ENCODE peak calls at places on chromosomes 11 and 22, in ten cellular contexts. S is M059J; D is stimulated activated CD4-positive, alpha-beta T cell treated with anti-CD3 and anti-CD28 coated beads, Interleukin-4, amount 100 ng/mL, for 48 hours; I is lower leg skin; Y is NCI-H226; Q is pons; C is non-pigmented ciliary epithelial cell; V is HT1080; K is renal cortical epithelial cell; F is gastrocnemius medialis. L is an unnamed sample.

GRCh38 chr11:762421-763072 is 14.7 kb downstream of the GATD1 start:
- DNase-seq in S (peak), D (no peak), I (peak), Y (peak), Q (peak), C (no peak), V (peak), K (peak), F (no peak), L (no peak)

GRCh38 chr11:64400096-64400495 is 41.1 kb downstream of the RPS6KA4 start:
- DNase-seq in S (peak), D (no peak), I (no peak), Y (peak), Q (no peak), C (no peak), V (peak), K (no peak), F (no peak), L (no peak)

GRCh38 chr22:25919452-25919851 is 177.5 kb downstream of the MYO18B start:
- DNase-seq in S (no peak), D (no peak), I (peak), Y (no peak), Q (no peak), C (no peak), V (no peak), K (no peak), F (peak), L (no peak)

GRCh38 chr11:120125005-120125404 is 12.9 kb downstream of the TRIM29 start:
- DNase-seq in S (peak), D (no peak), I (no peak), Y (no peak), Q (no peak), C (no peak), V (peak), K (peak), F (no peak), L (no peak)

GRCh38 chr22:32482708-32483107 is 8.1 kb downstream of the FBXO7 start:
- DNase-seq in S (peak), D (no peak), I (no peak), Y (peak), Q (no peak), C (no peak), V (no peak), K (peak), F (no peak), L (no peak)

GRCh38 chr11:91795139-91795887 is 429.3 kb upstream of the FAT3 start:
- DNase-seq in S (peak), D (no peak), I (no peak), Y (peak), Q (no peak), C (no peak), V (no peak), K (peak), F (no peak), L (no peak)

GRCh38 chr22:49973018-49973965 is 12.7 kb downstream of the PIM3 start:
- DNase-seq in S (no peak), D (no peak), I (no peak), Y (no peak), Q (no peak), C (no peak), V (no peak), K (no peak), F (no peak), L (no peak)

GRCh38 chr11:23112987-23113886 is 253.0 kb upstream of the CCDC179 start:
- DNase-seq in S (peak), D (no peak), I (no peak), Y (peak), Q (peak), C (no peak), V (peak), K (peak), F (no peak), L (no peak)

GRCh38 chr11:19891050-19891449 is 178.4 kb downstream of the NAV2 start:
- DNase-seq in S (peak), D (no peak), I (no peak), Y (no peak), Q (no peak), C (no peak), V (no peak), K (no peak), F (no peak), L (no peak)